ENCODE peak calls at places on chromosomes 11 and 22, in six cellular contexts. One of them, this sample, is unnamed.

GRCh38 chr11:13952668-13953067 is 9.9 kb upstream of the SPON1 start:
- DNase-seq in fibroblast of pulmonary artery: no peak
- DNase-seq in AG09309: no peak
- DNase-seq in fibroblast of lung: no peak
- DNase-seq in HepG2: no peak
- DNase-seq in uterus: no peak
- DNase-seq in this sample: no peak

GRCh38 chr11:285021-285893 is 3.7 kb upstream of the PGGHG start:
- DNase-seq in uterus: no peak
- DNase-seq in fibroblast of pulmonary artery: no peak
- DNase-seq in AG09309: no peak
- DNase-seq in fibroblast of lung: no peak
- DNase-seq in HepG2: no peak
- DNase-seq in this sample: no peak

GRCh38 chr11:77619576-77620198 is 17.9 kb downstream of the CLNS1A start:
- DNase-seq in fibroblast of lung: peak; percentile 42
- DNase-seq in uterus: no peak
- DNase-seq in fibroblast of pulmonary artery: peak; percentile 66
- DNase-seq in AG09309: peak; percentile 8
- DNase-seq in HepG2: peak; percentile 50
- DNase-seq in this sample: peak; percentile 63

GRCh38 chr11:102914238-102915043 is 39.7 kb upstream of the MMP12 start:
- DNase-seq in HepG2: peak; percentile 4
- DNase-seq in uterus: no peak
- DNase-seq in fibroblast of pulmonary artery: peak; percentile 67
- DNase-seq in AG09309: no peak
- DNase-seq in fibroblast of lung: peak; percentile 31
- DNase-seq in this sample: peak; percentile 66

GRCh38 chr11:124823512-124824376 is 23.5 kb upstream of the MSANTD2 start:
- DNase-seq in uterus: no peak
- DNase-seq in fibroblast of lung: no peak
- DNase-seq in HepG2: no peak
- DNase-seq in AG09309: no peak
- DNase-seq in fibroblast of pulmonary artery: no peak
- DNase-seq in this sample: no peak

GRCh38 chr22:27372969-27373670 is 428.4 kb downstream of the MN1 start:
- DNase-seq in uterus: no peak
- DNase-seq in HepG2: peak; percentile 81
- DNase-seq in fibroblast of lung: peak; percentile 39
- DNase-seq in AG09309: no peak
- DNase-seq in fibroblast of pulmonary artery: no peak
- DNase-seq in this sample: no peak

GRCh38 chr11:11763796-11764427 is 77.9 kb upstream of the USP47 start:
- DNase-seq in fibroblast of pulmonary artery: no peak
- DNase-seq in uterus: no peak
- DNase-seq in AG09309: no peak
- DNase-seq in HepG2: no peak
- DNase-seq in fibroblast of lung: no peak
- DNase-seq in this sample: no peak

GRCh38 chr11:17145972-17146371 is 61.8 kb downstream of the PIK3C2A start:
- DNase-seq in uterus: no peak
- DNase-seq in fibroblast of lung: no peak
- DNase-seq in fibroblast of pulmonary artery: peak; percentile 17
- DNase-seq in HepG2: no peak
- DNase-seq in AG09309: no peak
- DNase-seq in this sample: peak; percentile 41

GRCh38 chr11:100695911-100696310 is 8.8 kb downstream of the ARHGAP42 start:
- DNase-seq in fibroblast of pulmonary artery: no peak
- DNase-seq in uterus: no peak
- DNase-seq in AG09309: no peak
- DNase-seq in HepG2: no peak
- DNase-seq in fibroblast of lung: no peak
- DNase-seq in this sample: no peak

GRCh38 chr22:20591295-20591645 is 83.9 kb downstream of the MED15 start:
- DNase-seq in AG09309: no peak
- DNase-seq in fibroblast of lung: no peak
- DNase-seq in fibroblast of pulmonary artery: no peak
- DNase-seq in uterus: no peak
- DNase-seq in HepG2: no peak
- DNase-seq in this sample: no peak

GRCh38 chr11:5449432-5449831 is 309 bp downstream of the OR51I2 start:
- DNase-seq in HepG2: no peak
- DNase-seq in fibroblast of pulmonary artery: no peak
- DNase-seq in AG09309: no peak
- DNase-seq in uterus: no peak
- DNase-seq in fibroblast of lung: no peak
- DNase-seq in this sample: no peak

GRCh38 chr11:116832350-116833290 is 2.9 kb downstream of the APOC3 start:
- DNase-seq in uterus: no peak
- DNase-seq in fibroblast of lung: no peak
- DNase-seq in HepG2: peak; percentile 93
- DNase-seq in fibroblast of pulmonary artery: no peak
- DNase-seq in AG09309: no peak
- DNase-seq in this sample: no peak

GRCh38 chr22:38766076-38766777 is 10.4 kb upstream of the SUN2 start:
- DNase-seq in fibroblast of pulmonary artery: peak; percentile 68
- DNase-seq in uterus: peak; percentile 58
- DNase-seq in HepG2: peak; percentile 74
- DNase-seq in fibroblast of lung: peak; percentile 48
- DNase-seq in AG09309: no peak
- DNase-seq in this sample: peak; percentile 79

GRCh38 chr11:122108192-122108799 is 7.7 kb downstream of the BLID start:
- DNase-seq in HepG2: peak; percentile 29
- DNase-seq in fibroblast of pulmonary artery: peak; percentile 73
- DNase-seq in fibroblast of lung: no peak
- DNase-seq in uterus: no peak
- DNase-seq in AG09309: no peak
- DNase-seq in this sample: peak; percentile 84

GRCh38 chr22:32531955-32532818 is 57.6 kb downstream of the FBXO7 start:
- DNase-seq in fibroblast of pulmonary artery: peak; percentile 49
- DNase-seq in fibroblast of lung: peak; percentile 95
- DNase-seq in AG09309: peak; percentile 86
- DNase-seq in HepG2: peak; percentile 87
- DNase-seq in uterus: peak; percentile 95
- DNase-seq in this sample: peak; percentile 84

GRCh38 chr11:117950320-117950719 is 21.1 kb upstream of the TMPRSS13 start:
- DNase-seq in fibroblast of pulmonary artery: no peak
- DNase-seq in AG09309: no peak
- DNase-seq in uterus: no peak
- DNase-seq in fibroblast of lung: no peak
- DNase-seq in HepG2: no peak
- DNase-seq in this sample: peak; percentile 5

GRCh38 chr22:47090591-47091240 is 328.3 kb downstream of the TBC1D22A start:
- DNase-seq in AG09309: peak; percentile 11
- DNase-seq in uterus: no peak
- DNase-seq in fibroblast of lung: peak; percentile 57
- DNase-seq in fibroblast of pulmonary artery: peak; percentile 48
- DNase-seq in HepG2: no peak
- DNase-seq in this sample: peak; percentile 28

GRCh38 chr11:83070044-83070877 is 1.4 kb downstream of the RAB30 start:
- DNase-seq in AG09309: peak; percentile 41
- DNase-seq in HepG2: no peak
- DNase-seq in fibroblast of lung: peak; percentile 85
- DNase-seq in fibroblast of pulmonary artery: peak; percentile 71
- DNase-seq in uterus: peak; percentile 42
- DNase-seq in this sample: peak; percentile 75

GRCh38 chr11:46504817-46505613 is 88.8 kb downstream of the AMBRA1 start:
- DNase-seq in fibroblast of pulmonary artery: no peak
- DNase-seq in HepG2: peak; percentile 67
- DNase-seq in AG09309: no peak
- DNase-seq in fibroblast of lung: peak; percentile 82
- DNase-seq in uterus: no peak
- DNase-seq in this sample: no peak

GRCh38 chr11:104033134-104033533 is 3.3 kb upstream of the DDI1 start:
- DNase-seq in HepG2: peak; percentile 73
- DNase-seq in uterus: no peak
- DNase-seq in AG09309: no peak
- DNase-seq in fibroblast of lung: peak; percentile 81
- DNase-seq in fibroblast of pulmonary artery: peak; percentile 92
- DNase-seq in this sample: peak; percentile 67

GRCh38 chr11:134597452-134597851 is 185.4 kb upstream of the B3GAT1 start:
- DNase-seq in fibroblast of pulmonary artery: no peak
- DNase-seq in uterus: no peak
- DNase-seq in HepG2: no peak
- DNase-seq in AG09309: no peak
- DNase-seq in fibroblast of lung: no peak
- DNase-seq in this sample: no peak

GRCh38 chr11:134589155-134589554 is 177.1 kb upstream of the B3GAT1 start:
- DNase-seq in uterus: no peak
- DNase-seq in fibroblast of lung: no peak
- DNase-seq in HepG2: no peak
- DNase-seq in AG09309: no peak
- DNase-seq in fibroblast of pulmonary artery: no peak
- DNase-seq in this sample: no peak

GRCh38 chr11:134587345-134587744 is 175.3 kb upstream of the B3GAT1 start:
- DNase-seq in fibroblast of pulmonary artery: no peak
- DNase-seq in fibroblast of lung: no peak
- DNase-seq in uterus: no peak
- DNase-seq in HepG2: no peak
- DNase-seq in AG09309: no peak
- DNase-seq in this sample: no peak

GRCh38 chr11:134596404-134596803 is 184.4 kb upstream of the B3GAT1 start:
- DNase-seq in fibroblast of lung: no peak
- DNase-seq in fibroblast of pulmonary artery: no peak
- DNase-seq in uterus: no peak
- DNase-seq in AG09309: no peak
- DNase-seq in HepG2: no peak
- DNase-seq in this sample: no peak

DNA sequence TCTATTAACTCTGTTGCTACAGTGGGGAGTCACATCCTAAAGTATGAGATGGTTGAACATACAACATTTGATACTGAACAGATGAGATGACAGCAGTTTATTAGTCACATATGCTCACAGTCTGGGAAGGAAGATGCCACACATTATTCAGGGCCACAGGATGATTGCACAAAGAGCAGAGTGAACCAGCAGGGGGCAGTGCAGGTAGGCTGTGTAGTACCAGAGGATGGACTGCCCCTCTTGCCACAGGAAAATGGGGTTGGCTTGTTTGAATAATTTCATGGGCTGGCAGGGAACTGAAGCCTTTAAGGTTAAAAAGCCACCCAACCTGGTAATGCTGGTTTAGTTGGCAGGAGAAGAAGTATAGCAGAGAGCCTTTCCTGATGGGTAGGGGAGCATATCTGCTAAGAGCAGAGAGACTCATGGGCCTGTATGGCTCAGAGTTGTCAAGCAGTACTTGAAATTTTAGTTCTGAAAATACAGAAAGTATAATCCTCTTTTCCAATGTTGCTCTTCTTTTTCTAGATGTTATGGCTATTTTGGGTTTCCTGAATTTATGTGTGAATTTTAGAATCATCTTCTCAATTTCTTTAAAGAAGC is 180.4 kb upstream of the B3GAT1 start:
- DNase-seq in fibroblast of pulmonary artery: peak; percentile 0
- DNase-seq in fibroblast of lung: no peak
- DNase-seq in HepG2: peak; percentile 15
- DNase-seq in AG09309: no peak
- DNase-seq in uterus: no peak
- DNase-seq in this sample: no peak
- TF ChIP-seq CTCF in fibroblast of pulmonary artery: peak; percentile 17
- TF ChIP-seq CTCF in fibroblast of lung: peak; percentile 20
- TF ChIP-seq CTCF in HepG2: peak; percentile 75
- TF ChIP-seq CTCF in AG09309: no peak
- TF ChIP-seq CTCF in uterus: no peak
- TF ChIP-seq CTCF in this sample: no peak

DNA sequence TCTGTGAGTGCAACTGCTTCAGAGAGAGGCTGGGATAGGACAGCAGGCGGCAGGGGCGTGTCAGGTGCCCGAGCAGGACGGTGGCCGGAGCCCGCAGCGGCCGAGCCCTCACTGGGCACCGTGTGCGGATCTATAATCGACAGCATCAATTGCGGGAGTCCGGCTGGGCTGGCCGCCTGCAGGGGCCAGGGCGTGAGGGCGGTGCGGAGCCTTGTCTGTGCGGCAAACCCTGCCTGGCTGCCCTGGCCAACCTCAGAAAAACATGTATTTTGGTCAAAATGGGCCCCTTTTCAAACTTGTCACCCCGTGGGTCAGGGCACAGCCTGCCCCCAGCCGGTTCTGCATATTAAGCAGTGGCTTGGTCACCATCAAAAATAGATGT is 91.3 kb upstream of the KCNQ1OT1 start:
- DNase-seq in fibroblast of lung: no peak
- DNase-seq in uterus: peak; percentile 15
- DNase-seq in AG09309: no peak
- DNase-seq in HepG2: no peak
- DNase-seq in fibroblast of pulmonary artery: no peak
- DNase-seq in this sample: no peak
- H3K4me3 ChIP-seq in fibroblast of lung: no peak overlapping the region
- H3K4me3 ChIP-seq in uterus: no peak overlapping the region
- H3K4me3 ChIP-seq in AG09309: no peak overlapping the region
- H3K4me3 ChIP-seq in HepG2: no peak overlapping the region
- H3K4me3 ChIP-seq in fibroblast of pulmonary artery: no peak overlapping the region
- H3K4me3 ChIP-seq in this sample: no peak overlapping the region

DNA sequence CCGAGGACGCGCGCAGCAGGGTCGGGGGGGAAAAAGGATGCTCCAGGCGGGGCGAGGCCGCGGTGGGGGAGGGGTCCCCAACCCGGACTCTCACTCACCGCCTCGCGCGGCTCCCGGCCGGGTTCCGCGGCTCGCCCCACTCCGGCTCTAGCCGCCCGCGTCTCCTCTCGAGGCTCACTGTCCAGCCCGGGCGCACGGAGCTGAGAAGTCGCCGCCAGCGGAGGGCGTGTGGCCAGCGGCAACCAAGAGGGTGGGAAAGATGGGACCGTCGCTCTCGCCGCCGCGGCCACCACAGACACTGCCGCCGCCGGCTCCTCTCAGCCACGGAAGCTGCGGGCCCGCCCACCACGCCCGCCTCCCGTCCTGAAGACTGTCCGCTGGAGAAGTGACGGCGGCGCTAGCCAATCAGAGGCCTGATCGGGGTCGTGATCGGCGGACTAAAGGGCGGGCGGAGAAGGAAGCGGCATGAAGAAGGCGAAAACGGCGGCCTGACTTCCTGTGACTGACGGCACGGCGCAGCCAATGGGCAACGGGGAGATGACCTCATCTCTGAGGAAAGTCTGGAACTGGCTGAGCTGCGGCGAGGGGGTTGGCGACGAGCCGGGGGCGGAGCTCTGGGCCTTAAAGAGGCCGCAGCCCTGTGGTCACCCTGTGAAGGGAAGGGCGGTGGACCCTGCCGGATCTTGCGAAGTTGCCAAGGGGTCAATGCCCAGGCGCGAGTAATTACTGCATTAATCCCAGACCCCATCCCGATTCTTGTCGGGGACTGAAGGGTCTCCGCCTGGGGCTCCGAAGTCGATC is at the start of gene MRTFA:
- DNase-seq in fibroblast of pulmonary artery: peak; percentile 100
- DNase-seq in uterus: peak; percentile 100
- DNase-seq in AG09309: peak; percentile 98
- DNase-seq in fibroblast of lung: peak; percentile 100
- DNase-seq in HepG2: peak; percentile 98
- DNase-seq in this sample: peak; percentile 100
- TF ChIP-seq CTCF in fibroblast of pulmonary artery: no peak
- TF ChIP-seq CTCF in uterus: no peak
- TF ChIP-seq CTCF in AG09309: no peak
- TF ChIP-seq CTCF in fibroblast of lung: no peak
- TF ChIP-seq CTCF in HepG2: no peak
- TF ChIP-seq CTCF in this sample: no peak

DNA sequence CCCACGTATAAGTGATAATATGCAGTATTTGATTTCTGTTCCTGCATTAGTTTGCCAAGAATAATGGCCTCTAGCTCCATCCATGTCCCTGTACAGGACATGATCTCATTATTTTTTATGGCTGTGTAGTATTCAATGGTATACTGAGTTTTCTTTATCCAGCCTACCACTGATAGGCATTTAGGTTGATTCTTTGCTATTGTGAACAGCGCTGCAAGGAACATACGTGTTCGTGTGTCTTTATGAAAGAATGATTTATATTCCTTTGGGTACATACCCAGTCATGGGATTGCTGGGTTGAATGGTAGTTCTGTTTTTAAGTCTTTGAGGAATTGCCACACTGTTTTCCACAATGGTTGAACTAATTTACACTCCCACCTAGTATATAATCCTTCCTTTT is 1.5 kb upstream of the FAM111A start:
- DNase-seq in fibroblast of pulmonary artery: no peak
- DNase-seq in uterus: no peak
- DNase-seq in AG09309: no peak
- DNase-seq in fibroblast of lung: no peak
- DNase-seq in HepG2: no peak
- DNase-seq in this sample: no peak
- H3K4me3 ChIP-seq in fibroblast of pulmonary artery: no peak overlapping the region
- H3K4me3 ChIP-seq in uterus: no peak overlapping the region
- H3K4me3 ChIP-seq in AG09309: no peak overlapping the region
- H3K4me3 ChIP-seq in fibroblast of lung: no peak overlapping the region
- H3K4me3 ChIP-seq in HepG2: no peak overlapping the region
- H3K4me3 ChIP-seq in this sample: no peak overlapping the region

This sample was measured in cardiac fibroblast.